ENCODE peak calls at places on chromosomes 1 and 21, in five cellular contexts. O is cardiac muscle cell, K is GM13977, B is SK-N-SH, Q is tibial nerve. N is an unnamed sample.

GRCh38 chr1:27787895-27788294 is 14.9 kb downstream of the STX12 start:
- DNase-seq in O (no peak), K (no peak), B (no peak), Q (no peak), N (peak)

GRCh38 chr21:32516729-32517649 is 68.3 kb downstream of the TCP10L start:
- DNase-seq in O (no peak), K (no peak), B (no peak), Q (no peak), N (peak)

GRCh38 chr1:92944901-92945747 is 16.1 kb downstream of the DIPK1A start:
- DNase-seq in O (no peak), K (no peak), B (no peak), Q (no peak), N (no peak)

GRCh38 chr1:88595355-88595754 is 88.7 kb upstream of the PKN2 start:
- DNase-seq in O (no peak), K (peak), B (no peak), Q (no peak), N (no peak)

GRCh38 chr1:45508295-45509151 is 8.4 kb downstream of the MMACHC start:
- DNase-seq in O (no peak), K (no peak), B (no peak), Q (no peak), N (no peak)

GRCh38 chr21:38848187-38848609 is 42.5 kb downstream of the ETS2 start:
- DNase-seq in O (peak), K (no peak), B (no peak), Q (no peak), N (no peak)

GRCh38 chr1:114339379-114339778 is 171.6 kb downstream of the TRIM33 start:
- DNase-seq in O (no peak), K (no peak), B (no peak), Q (no peak), N (no peak)

GRCh38 chr1:54882483-54882882 is 4.5 kb downstream of the DHCR24 start:
- DNase-seq in O (no peak), K (no peak), B (no peak), Q (no peak), N (peak)

GRCh38 chr1:155175281-155175926 is 1.8 kb downstream of the TRIM46 start:
- DNase-seq in O (no peak), K (peak), B (no peak), Q (no peak), N (no peak)

GRCh38 chr21:14773777-14774345 is 227.7 kb upstream of the SAMSN1 start:
- DNase-seq in O (peak), K (no peak), B (peak), Q (peak), N (peak)

GRCh38 chr1:5647226-5647625 is 345.0 kb downstream of the NPHP4 start:
- DNase-seq in O (no peak), K (no peak), B (no peak), Q (no peak), N (no peak)

GRCh38 chr1:232937741-232938375 is 12.6 kb upstream of the NTPCR start:
- DNase-seq in O (no peak), K (no peak), B (no peak), Q (no peak), N (peak)

GRCh38 chr1:114341886-114342285 is 169.1 kb downstream of the TRIM33 start:
- DNase-seq in O (no peak), K (no peak), B (no peak), Q (no peak), N (no peak)

GRCh38 chr1:211133393-211133840 is 531 bp downstream of the KCNH1 start:
- DNase-seq in O (peak), K (no peak), B (peak), Q (no peak), N (no peak)

GRCh38 chr1:17539526-17540254 is at the start of gene ARHGEF10L:
- DNase-seq in O (peak), K (peak), B (peak), Q (no peak), N (no peak)

GRCh38 chr1:24191860-24192259 is 4.8 kb upstream of the IFNLR1 start:
- DNase-seq in O (no peak), K (peak), B (no peak), Q (no peak), N (peak)

GRCh38 chr1:74775735-74776134 is 42.8 kb downstream of the TYW3 start:
- DNase-seq in O (no peak), K (no peak), B (no peak), Q (no peak), N (no peak)

GRCh38 chr1:22158654-22159053 is 15.8 kb upstream of the WNT4 start:
- DNase-seq in O (no peak), K (no peak), B (no peak), Q (no peak), N (no peak)

GRCh38 chr1:45864124-45864721 is 60.8 kb downstream of the MAST2 start:
- DNase-seq in O (peak), K (no peak), B (no peak), Q (no peak), N (no peak)

GRCh38 chr1:205775717-205776056 is 405 bp upstream of the RAB29 start:
- DNase-seq in O (no peak), K (no peak), B (no peak), Q (no peak), N (peak)

GRCh38 chr1:244065063-244065788 is 14.1 kb downstream of the ZBTB18 start:
- DNase-seq in O (no peak), K (no peak), B (no peak), Q (no peak), N (no peak)

GRCh38 chr1:19185976-19186375 is 24.1 kb downstream of the UBR4 start:
- DNase-seq in O (no peak), K (no peak), B (no peak), Q (no peak), N (no peak)

GRCh38 chr1:209248649-209249279 is 334.8 kb upstream of the CAMK1G start:
- DNase-seq in O (peak), K (peak), B (peak), Q (peak), N (peak)

GRCh38 chr1:182391028-182391361 is 595 bp downstream of the GLUL start:
- DNase-seq in O (no peak), K (no peak), B (no peak), Q (peak), N (no peak)
- TF ChIP-seq CTCF in O (no peak), K (no peak), B (peak), Q (no peak), N (peak)

GRCh38 chr21:26958792-26959191 is 8.1 kb downstream of the ADAMTS5 start:
- DNase-seq in O (no peak), K (no peak), B (no peak), Q (no peak), N (no peak)

GRCh38 chr21:26964379-26964778 is 2.5 kb downstream of the ADAMTS5 start:
- DNase-seq in O (no peak), K (no peak), B (no peak), Q (peak), N (no peak)

GRCh38 chr21:26965091-26965566 is 1.8 kb downstream of the ADAMTS5 start:
- DNase-seq in O (no peak), K (peak), B (no peak), Q (peak), N (no peak)

GRCh38 chr21:26962516-26963305 is 4.2 kb downstream of the ADAMTS5 start:
- DNase-seq in O (no peak), K (no peak), B (no peak), Q (no peak), N (no peak)

GRCh38 chr21:26961704-26962103 is 5.2 kb downstream of the ADAMTS5 start:
- DNase-seq in O (no peak), K (no peak), B (peak), Q (no peak), N (peak)
- TF ChIP-seq CTCF in O (peak), K (no peak), B (peak), Q (no peak), N (no peak)

DNA sequence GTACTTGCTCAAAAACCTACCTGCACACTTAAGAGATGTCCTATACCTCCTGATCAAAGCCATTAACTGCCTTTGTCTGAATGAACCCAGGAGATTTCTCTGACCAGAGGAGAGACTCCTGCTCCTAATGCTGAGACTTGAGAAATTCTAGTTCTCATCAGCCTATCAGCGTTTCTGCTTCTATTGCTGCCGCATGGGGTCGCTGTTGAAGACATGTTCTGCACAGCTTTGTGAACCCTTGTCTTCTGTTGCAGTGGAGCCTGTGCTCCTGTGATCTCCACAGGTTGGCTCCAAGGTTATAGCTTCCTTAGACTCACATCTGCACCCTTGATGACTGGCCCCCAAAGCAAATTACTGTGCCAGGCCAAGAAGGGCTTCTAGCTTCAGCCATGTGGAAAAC is 40.2 kb downstream of the EDN2 start:
- DNase-seq in O (no peak), K (no peak), B (no peak), Q (no peak), N (no peak)
- TF ChIP-seq CTCF in O (peak), K (no peak), B (peak), Q (no peak), N (no peak)

GRCh38 chr21:36126166-36126565 is 8.7 kb upstream of the CBR3 start:
- DNase-seq in O (no peak), K (no peak), B (no peak), Q (no peak), N (peak)

GRCh38 chr21:36129219-36129618 is 5.7 kb upstream of the CBR3 start:
- DNase-seq in O (no peak), K (no peak), B (no peak), Q (no peak), N (no peak)

GRCh38 chr21:36127250-36127904 is 7.5 kb upstream of the CBR3 start:
- DNase-seq in O (no peak), K (no peak), B (no peak), Q (no peak), N (no peak)

GRCh38 chr21:36126621-36127110 is 8.2 kb upstream of the CBR3 start:
- DNase-seq in O (no peak), K (no peak), B (no peak), Q (no peak), N (no peak)

GRCh38 chr21:36127977-36128376 is 6.9 kb upstream of the CBR3 start:
- DNase-seq in O (no peak), K (no peak), B (no peak), Q (no peak), N (no peak)
- TF ChIP-seq CTCF in O (no peak), K (no peak), B (no peak), Q (no peak), N (no peak)